ENCODE peak calls at places on chromosomes 12 and 14, in eight cellular contexts. R is omental fat pad; X is GM04504; D is activated CD8-positive, alpha-beta memory T cell treated with anti-CD3 and anti-CD28 coated beads for 48 hours; S is NCI-H82; M is amniotic stem cell; A is neural crest cell; G is Peyer's patch. F is an unnamed sample.

GRCh38 chr12:105944628-105945027 is 194.1 kb downstream of the NUAK1 start:
- DNase-seq in R (no peak), X (no peak), D (no peak), S (no peak), M (no peak), A (no peak), G (no peak), F (no peak)

GRCh38 chr14:31269599-31270195 is 62.1 kb upstream of the HECTD1 start:
- DNase-seq in R (no peak), X (no peak), D (no peak), S (no peak), M (no peak), A (no peak), G (no peak), F (no peak)

GRCh38 chr12:124474709-124475108 is 92.7 kb downstream of the NCOR2 start:
- DNase-seq in R (no peak), X (no peak), D (no peak), S (no peak), M (no peak), A (no peak), G (no peak), F (no peak)

GRCh38 chr12:123602651-123603195 is 824 bp downstream of the DDX55 start:
- DNase-seq in R (no peak), X (no peak), D (no peak), S (peak), M (no peak), A (no peak), G (no peak), F (no peak)

GRCh38 chr12:57280234-57281062 is 29.5 kb upstream of the STAC3 start:
- DNase-seq in R (peak), X (peak), D (peak), S (peak), M (peak), A (no peak), G (peak), F (peak)

GRCh38 chr12:89351489-89352241 is 636 bp downstream of the DUSP6 start:
- DNase-seq in R (no peak), X (no peak), D (no peak), S (no peak), M (no peak), A (peak), G (peak), F (no peak)

GRCh38 chr12:98058838-98059237 is 456.6 kb upstream of the TMPO start:
- DNase-seq in R (no peak), X (no peak), D (no peak), S (no peak), M (no peak), A (no peak), G (no peak), F (no peak)

GRCh38 chr12:110345963-110346362 is 57.5 kb downstream of the ANAPC7 start:
- DNase-seq in R (no peak), X (no peak), D (no peak), S (no peak), M (no peak), A (no peak), G (no peak), F (no peak)

GRCh38 chr14:52314521-52315354 is 626 bp downstream of the PTGER2 start:
- DNase-seq in R (no peak), X (no peak), D (no peak), S (peak), M (no peak), A (peak), G (peak), F (peak)

GRCh38 chr12:79732647-79733046 is 41.9 kb upstream of the PAWR start:
- DNase-seq in R (no peak), X (no peak), D (no peak), S (no peak), M (no peak), A (no peak), G (no peak), F (no peak)

GRCh38 chr14:39006721-39007410 is 96.2 kb downstream of the SEC23A start:
- DNase-seq in R (no peak), X (no peak), D (no peak), S (no peak), M (no peak), A (no peak), G (no peak), F (no peak)

GRCh38 chr12:94849411-94849976 is 154.0 kb downstream of the NDUFA12 start:
- DNase-seq in R (no peak), X (no peak), D (no peak), S (peak), M (no peak), A (no peak), G (no peak), F (no peak)

GRCh38 chr12:94929780-94930179 is 73.7 kb downstream of the NDUFA12 start:
- DNase-seq in R (no peak), X (no peak), D (no peak), S (no peak), M (no peak), A (no peak), G (no peak), F (no peak)

GRCh38 chr12:112431965-112432364 is 13.2 kb downstream of the PTPN11 start:
- DNase-seq in R (no peak), X (no peak), D (no peak), S (no peak), M (no peak), A (no peak), G (no peak), F (no peak)

GRCh38 chr14:22646570-22647254 is 2.6 kb upstream of the OR6J1 start:
- DNase-seq in R (no peak), X (peak), D (no peak), S (no peak), M (peak), A (no peak), G (no peak), F (no peak)

GRCh38 chr12:50949801-50950302 is 2.5 kb upstream of the HIGD1C start:
- DNase-seq in R (no peak), X (no peak), D (no peak), S (no peak), M (no peak), A (no peak), G (no peak), F (no peak)

GRCh38 chr14:23058654-23059504 is 1.6 kb upstream of the CDH24 start:
- DNase-seq in R (no peak), X (no peak), D (no peak), S (no peak), M (no peak), A (no peak), G (peak), F (no peak)

GRCh38 chr14:22432348-22432976 is 156.6 kb downstream of the DAD1 start:
- DNase-seq in R (no peak), X (peak), D (no peak), S (peak), M (peak), A (no peak), G (no peak), F (no peak)

GRCh38 chr14:95061317-95062093 is 95.8 kb downstream of the DICER1 start:
- DNase-seq in R (no peak), X (no peak), D (no peak), S (no peak), M (no peak), A (no peak), G (no peak), F (no peak)

GRCh38 chr12:94834036-94834625 is 169.4 kb downstream of the NDUFA12 start:
- DNase-seq in R (no peak), X (no peak), D (no peak), S (no peak), M (no peak), A (no peak), G (no peak), F (no peak)

GRCh38 chr14:95609398-95609990 is 74.6 kb downstream of the GLRX5 start:
- DNase-seq in R (no peak), X (no peak), D (no peak), S (peak), M (no peak), A (peak), G (no peak), F (no peak)

GRCh38 chr12:105775351-105775750 is 363.4 kb downstream of the NUAK1 start:
- DNase-seq in R (no peak), X (peak), D (no peak), S (peak), M (peak), A (no peak), G (no peak), F (no peak)

GRCh38 chr14:75340921-75341320 is 62.3 kb downstream of the FOS start:
- DNase-seq in R (peak), X (no peak), D (no peak), S (no peak), M (no peak), A (no peak), G (no peak), F (no peak)

GRCh38 chr12:100926669-100927248 is 132.2 kb downstream of the ANO4 start:
- DNase-seq in R (no peak), X (no peak), D (no peak), S (peak), M (no peak), A (peak), G (no peak), F (no peak)

GRCh38 chr14:95547626-95548327 is 12.9 kb downstream of the GLRX5 start:
- DNase-seq in R (no peak), X (no peak), D (no peak), S (peak), M (no peak), A (no peak), G (no peak), F (no peak)